ENCODE peak calls at places on chromosomes 3 and 15, in six cellular contexts. G, T, C, M, Z and J are unnamed samples.

GRCh38 chr3:82217571-82217970 is 456.1 kb upstream of the GBE1 start:
- DNase-seq in G (no peak), T (no peak), C (no peak), M (no peak), Z (no peak), J (no peak)

GRCh38 chr15:25846377-25846776 is 16.8 kb downstream of the ATP10A start:
- DNase-seq in G (no peak), T (no peak), C (no peak), M (no peak), Z (no peak), J (no peak)

GRCh38 chr3:110456001-110456400 is 615.6 kb upstream of the NECTIN3 start:
- DNase-seq in G (no peak), T (no peak), C (no peak), M (no peak), Z (no peak), J (no peak)

GRCh38 chr3:187706966-187707365 is 4.6 kb upstream of the RTP2 start:
- DNase-seq in G (no peak), T (no peak), C (no peak), M (no peak), Z (no peak), J (no peak)

GRCh38 chr3:138835177-138835757 is 539 bp upstream of the PIK3CB start:
- DNase-seq in G (no peak), T (no peak), C (no peak), M (no peak), Z (no peak), J (no peak)

GRCh38 chr3:183481582-183481981 is 53.2 kb upstream of the MCF2L2 start:
- DNase-seq in G (no peak), T (no peak), C (no peak), M (no peak), Z (no peak), J (no peak)

GRCh38 chr15:49495993-49496747 is 73.1 kb downstream of the FGF7 start:
- DNase-seq in G (no peak), T (no peak), C (no peak), M (no peak), Z (no peak), J (no peak)

GRCh38 chr15:39649765-39650164 is 68.9 kb downstream of the THBS1 start:
- DNase-seq in G (no peak), T (no peak), C (no peak), M (no peak), Z (no peak), J (no peak)

GRCh38 chr3:13140596-13140995 is 67.4 kb upstream of the IQSEC1 start:
- DNase-seq in G (no peak), T (no peak), C (no peak), M (no peak), Z (no peak), J (no peak)

GRCh38 chr15:65550681-65551098 is 20.4 kb downstream of the HACD3 start:
- DNase-seq in G (no peak), T (peak), C (peak), M (no peak), Z (no peak), J (no peak)

GRCh38 chr15:68442041-68442440 is 10.1 kb upstream of the ITGA11 start:
- DNase-seq in G (no peak), T (no peak), C (no peak), M (no peak), Z (no peak), J (no peak)

GRCh38 chr15:52234596-52235541 is 43.7 kb upstream of the GNB5 start:
- DNase-seq in G (no peak), T (no peak), C (no peak), M (no peak), Z (no peak), J (no peak)

GRCh38 chr3:18778602-18779001 is 353.5 kb upstream of the SATB1 start:
- DNase-seq in G (no peak), T (no peak), C (no peak), M (no peak), Z (no peak), J (no peak)

GRCh38 chr3:53252105-53252946 is 3.5 kb downstream of the TKT start:
- DNase-seq in G (no peak), T (peak), C (peak), M (no peak), Z (no peak), J (peak)

GRCh38 chr3:158108596-158108995 is 1.3 kb upstream of the RSRC1 start:
- DNase-seq in G (no peak), T (no peak), C (no peak), M (no peak), Z (no peak), J (no peak)

GRCh38 chr3:171752329-171752728 is 58.0 kb downstream of the PLD1 start:
- DNase-seq in G (no peak), T (no peak), C (no peak), M (no peak), Z (no peak), J (no peak)

GRCh38 chr3:54580453-54580852 is 347.4 kb downstream of the LRTM1 start:
- DNase-seq in G (no peak), T (no peak), C (no peak), M (no peak), Z (no peak), J (no peak)

GRCh38 chr15:59522988-59523461 is 85.0 kb downstream of the FAM81A start:
- DNase-seq in G (no peak), T (no peak), C (no peak), M (no peak), Z (no peak), J (peak)
- TF ChIP-seq MAX in G (no peak), T (no peak), C (no peak), M (no peak), Z (no peak), J (peak)

GRCh38 chr3:71163216-71163918 is 420.2 kb downstream of the FOXP1 start:
- DNase-seq in G (no peak), T (peak), C (no peak), M (no peak), Z (no peak), J (no peak)
- TF ChIP-seq MYC in G (no peak), T (no peak), C (no peak), M (no peak), Z (no peak), J (no peak)

DNA sequence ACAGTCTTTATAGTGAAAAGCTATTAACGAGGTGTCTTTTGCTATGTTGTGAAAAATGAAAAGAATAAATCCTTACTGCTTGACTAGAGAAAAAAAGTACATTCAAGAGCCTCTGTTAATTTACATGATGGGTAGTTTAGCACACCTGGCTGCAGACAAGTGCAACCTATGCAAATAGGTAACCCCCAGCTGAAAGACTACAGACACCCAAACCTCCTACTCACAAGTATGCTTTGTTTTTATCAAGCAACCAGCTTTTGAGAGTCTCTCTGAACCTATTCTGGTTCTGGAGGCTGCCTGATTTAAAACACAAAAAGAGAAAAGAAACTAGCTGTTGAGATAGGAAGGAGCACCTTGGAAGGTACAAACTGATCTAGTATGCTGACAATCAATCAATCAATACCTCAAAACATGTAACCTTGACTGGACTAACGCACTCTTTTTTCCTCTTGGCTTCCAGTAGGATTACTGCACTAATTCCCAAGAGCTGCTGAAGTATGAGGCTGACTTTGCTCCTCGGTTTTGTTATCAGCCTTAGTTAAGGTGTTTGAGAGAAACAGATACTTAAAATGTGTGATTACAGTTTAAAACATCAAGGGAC is 63.7 kb downstream of the OSBPL10 start:
- DNase-seq in G (peak), T (peak), C (no peak), M (no peak), Z (no peak), J (no peak)
- H3K4me3 ChIP-seq in G (peak), T (no peak), C (no peak), M (no peak), Z (no peak), J (no peak)

DNA sequence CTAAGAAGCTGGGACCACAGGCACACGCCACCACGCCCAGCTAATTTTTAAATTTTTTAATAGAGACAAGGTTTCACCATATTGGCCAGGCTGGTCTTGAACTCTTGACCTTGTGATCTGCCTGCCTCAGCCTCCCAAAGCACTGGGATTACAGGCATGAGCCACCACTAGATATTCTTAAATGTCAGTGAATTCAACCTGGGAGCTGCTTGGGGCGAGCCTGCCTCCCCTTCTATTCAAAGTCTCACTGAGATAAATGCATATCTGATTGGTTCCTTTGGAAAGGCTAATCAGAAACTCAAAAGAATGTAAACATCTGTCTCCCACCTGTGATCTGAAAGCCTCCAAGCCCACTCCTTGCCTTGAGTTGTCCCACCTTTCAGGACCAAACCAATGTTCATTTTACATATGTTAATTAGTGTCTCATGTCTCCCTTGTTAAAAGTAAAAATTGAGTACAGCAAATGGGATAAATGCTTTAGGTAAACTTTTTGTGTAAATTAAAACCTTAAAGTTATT is 15.0 kb downstream of the CYP11A1 start:
- DNase-seq in G (no peak), T (no peak), C (no peak), M (no peak), Z (no peak), J (no peak)
- TF ChIP-seq MAX in G (no peak), T (no peak), C (no peak), M (no peak), Z (no peak), J (no peak)

DNA sequence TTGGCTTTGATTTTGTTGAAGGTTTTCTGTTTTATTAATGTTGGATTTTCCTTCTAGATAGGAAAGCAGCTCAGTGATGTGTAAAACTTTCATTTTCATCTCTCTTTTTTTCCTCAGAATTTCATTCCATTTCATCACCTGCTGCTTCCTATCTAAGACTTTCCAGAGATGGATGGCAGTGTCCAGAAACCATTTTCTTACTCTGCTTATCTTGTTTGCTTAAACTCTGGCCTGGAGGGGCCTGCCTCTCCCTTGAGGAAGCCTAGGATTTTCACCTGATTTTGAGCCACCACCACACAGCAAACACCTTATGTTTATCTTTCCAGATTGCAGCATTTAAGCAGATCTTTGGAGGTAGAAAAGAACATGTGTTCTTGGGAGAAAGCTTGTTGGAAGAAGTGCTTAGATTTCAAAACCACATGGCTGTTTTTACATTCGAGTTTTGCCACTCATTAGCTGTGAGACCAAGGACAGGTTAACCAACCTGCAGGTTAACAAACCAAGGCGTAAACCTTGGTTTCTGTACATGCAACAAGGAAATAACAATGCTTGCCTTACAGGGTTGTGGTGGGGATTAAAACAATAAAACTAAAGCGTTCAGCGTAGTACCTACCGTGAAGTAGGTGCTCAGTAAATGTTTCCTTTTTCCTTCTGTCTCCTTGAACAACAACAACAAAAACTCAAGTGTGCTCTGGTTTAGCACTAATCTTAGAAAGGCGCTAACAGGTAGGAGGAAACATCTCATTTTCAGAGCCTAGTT is 120.2 kb downstream of the CLSTN2 start:
- DNase-seq in G (no peak), T (no peak), C (no peak), M (no peak), Z (no peak), J (no peak)
- TF ChIP-seq MYC in G (no peak), T (no peak), C (no peak), M (no peak), Z (no peak), J (no peak)

GRCh38 chr15:95557226-95558046 is 773.1 kb upstream of the NR2F2 start:
- DNase-seq in G (peak), T (peak), C (peak), M (peak), Z (peak), J (peak)
- H3K4me3 ChIP-seq in G (no peak), T (no peak), C (no peak), M (no peak), Z (no peak), J (no peak)

GRCh38 chr3:20022954-20023644 is 11.0 kb upstream of the PP2D1 start:
- DNase-seq in G (no peak), T (peak), C (peak), M (no peak), Z (no peak), J (no peak)
- TF ChIP-seq MAX in G (no peak), T (no peak), C (no peak), M (no peak), Z (no peak), J (no peak)

GRCh38 chr3:195758721-195759353 is 38.1 kb downstream of the MUC20 start:
- DNase-seq in G (no peak), T (no peak), C (no peak), M (no peak), Z (no peak), J (no peak)

GRCh38 chr3:195762249-195762585 is 41.4 kb downstream of the MUC20 start:
- DNase-seq in G (no peak), T (no peak), C (no peak), M (no peak), Z (no peak), J (no peak)

GRCh38 chr3:195761503-195762248 is 40.9 kb downstream of the MUC20 start:
- DNase-seq in G (no peak), T (no peak), C (no peak), M (no peak), Z (no peak), J (no peak)

GRCh38 chr3:195761031-195761430 is 40.3 kb downstream of the MUC20 start:
- DNase-seq in G (no peak), T (no peak), C (no peak), M (no peak), Z (no peak), J (no peak)

GRCh38 chr3:195760345-195760983 is 39.7 kb downstream of the MUC20 start:
- DNase-seq in G (no peak), T (no peak), C (no peak), M (no peak), Z (no peak), J (no peak)
- TF ChIP-seq MYC in G (no peak), T (no peak), C (no peak), M (no peak), Z (no peak), J (no peak)